ENCODE peak calls at places on chromosome 18, in four cellular contexts. O, V, L and C are unnamed samples.

GRCh38 chr18:79912409-79912991 is 39.0 kb downstream of the SLC66A2 start:
- DNase-seq in O (no peak), V (peak; percentile 13), L (no peak), C (no peak)

GRCh38 chr18:44625367-44625766 is 55.3 kb upstream of the SETBP1 start:
- DNase-seq in O (no peak), V (no peak), L (no peak), C (no peak)

GRCh38 chr18:42030586-42031182 is 75.7 kb downstream of the PIK3C3 start:
- DNase-seq in O (peak; percentile 12), V (peak; percentile 31), L (no peak), C (peak; percentile 56)

GRCh38 chr18:57445488-57446319 is 10.5 kb downstream of the ONECUT2 start:
- DNase-seq in O (no peak), V (no peak), L (no peak), C (no peak)

GRCh38 chr18:47254341-47254939 is 3.0 kb upstream of the SKOR2 start:
- DNase-seq in O (peak; percentile 82), V (peak; percentile 44), L (no peak), C (peak; percentile 88)

GRCh38 chr18:31695989-31696388 is 11.6 kb upstream of the B4GALT6 start:
- DNase-seq in O (no peak), V (no peak), L (no peak), C (no peak)

GRCh38 chr18:13483316-13484270 is 242.8 kb downstream of the FAM210A start:
- DNase-seq in O (no peak), V (no peak), L (no peak), C (no peak)

GRCh38 chr18:68694316-68694715 is 20.6 kb downstream of the TMX3 start:
- DNase-seq in O (no peak), V (no peak), L (no peak), C (no peak)

GRCh38 chr18:45518770-45519169 is 96.5 kb upstream of the SLC14A2 start:
- DNase-seq in O (no peak), V (peak; percentile 4), L (no peak), C (no peak)

GRCh38 chr18:7637269-7637668 is 70.2 kb downstream of the PTPRM start:
- DNase-seq in O (no peak), V (peak; percentile 31), L (no peak), C (no peak)

GRCh38 chr18:2978626-2979025 is 34.3 kb downstream of the LPIN2 start:
- DNase-seq in O (no peak), V (peak; percentile 47), L (no peak), C (no peak)

GRCh38 chr18:39302481-39302880 is 1736.9 kb upstream of the CELF4 start:
- DNase-seq in O (no peak), V (peak; percentile 1), L (no peak), C (no peak)

GRCh38 chr18:44564922-44565321 is 115.8 kb upstream of the SETBP1 start:
- DNase-seq in O (no peak), V (peak; percentile 68), L (no peak), C (no peak)

GRCh38 chr18:9741821-9742541 is 33.9 kb downstream of the RAB31 start:
- DNase-seq in O (peak; percentile 35), V (peak; percentile 33), L (no peak), C (peak; percentile 43)

GRCh38 chr18:50909261-50909660 is 30.3 kb downstream of the ME2 start:
- DNase-seq in O (no peak), V (no peak), L (no peak), C (no peak)

GRCh38 chr18:2846241-2846637 is 567 bp upstream of the EMILIN2 start:
- DNase-seq in O (no peak), V (peak; percentile 35), L (no peak), C (no peak)

GRCh38 chr18:45837283-45838070 is 12.0 kb downstream of the SIGLEC15 start:
- DNase-seq in O (peak; percentile 53), V (peak; percentile 62), L (no peak), C (peak; percentile 72)

GRCh38 chr18:37394610-37394965 is 171.0 kb downstream of the CELF4 start:
- DNase-seq in O (no peak), V (no peak), L (no peak), C (no peak)

GRCh38 chr18:7598167-7599062 is 31.3 kb downstream of the PTPRM start:
- DNase-seq in O (no peak), V (peak; percentile 60), L (no peak), C (no peak)

GRCh38 chr18:63889641-63890040 is 2.1 kb downstream of the SERPINB2 start:
- DNase-seq in O (no peak), V (no peak), L (no peak), C (no peak)

GRCh38 chr18:63892544-63892943 is 5.0 kb downstream of the SERPINB2 start:
- DNase-seq in O (no peak), V (peak; percentile 5), L (no peak), C (no peak)

GRCh38 chr18:63888473-63889190 is 1.1 kb downstream of the SERPINB2 start:
- DNase-seq in O (no peak), V (peak; percentile 29), L (no peak), C (no peak)

GRCh38 chr18:63890226-63890949 is 2.9 kb downstream of the SERPINB2 start:
- DNase-seq in O (no peak), V (no peak), L (no peak), C (no peak)

GRCh38 chr18:63890950-63891304 is 3.4 kb downstream of the SERPINB2 start:
- DNase-seq in O (no peak), V (peak; percentile 21), L (no peak), C (no peak)
- TF ChIP-seq CTCF in O (no peak), V (no peak), L (no peak), C (no peak)

GRCh38 chr18:56128153-56128791 is 510.1 kb downstream of the TXNL1 start:
- DNase-seq in O (no peak), V (no peak), L (no peak), C (no peak)
- TF ChIP-seq CTCF in O (no peak), V (no peak), L (no peak), C (no peak)

GRCh38 chr18:8701546-8702118 is 3.7 kb upstream of the MTCL1 start:
- DNase-seq in O (no peak), V (peak; percentile 88), L (no peak), C (no peak)
- TF ChIP-seq CTCF in O (no peak), V (no peak), L (no peak), C (no peak)

DNA sequence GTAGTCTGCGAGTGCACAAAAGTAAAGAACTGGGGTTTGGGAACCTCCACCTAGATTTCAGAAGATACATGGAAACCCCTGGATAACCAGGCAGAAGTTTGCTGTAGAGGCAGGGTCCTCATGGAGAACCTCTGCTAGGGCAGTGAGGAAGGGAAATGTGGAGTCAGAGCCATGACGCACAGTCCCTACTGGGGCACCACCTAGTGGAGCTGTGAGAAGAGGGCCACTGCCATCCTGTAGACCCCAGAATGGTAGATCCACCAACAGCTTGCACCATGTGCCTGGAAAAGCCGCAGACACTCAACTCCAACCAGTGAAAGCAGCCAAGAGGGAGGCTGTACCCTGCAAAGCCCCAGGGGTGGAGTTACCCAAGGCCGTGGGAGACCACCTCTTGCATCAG is 206.4 kb downstream of the PIEZO2 start:
- DNase-seq in O (no peak), V (no peak), L (no peak), C (no peak)
- TF ChIP-seq CTCF in O (no peak), V (no peak), L (no peak), C (no peak)

GRCh38 chr18:14974576-14974975 is 226.6 kb downstream of the ANKRD30B start:
- DNase-seq in O (no peak), V (no peak), L (no peak), C (no peak)

GRCh38 chr18:14978191-14978590 is 230.2 kb downstream of the ANKRD30B start:
- DNase-seq in O (no peak), V (no peak), L (no peak), C (no peak)

GRCh38 chr18:14975431-14975830 is 227.5 kb downstream of the ANKRD30B start:
- DNase-seq in O (no peak), V (no peak), L (no peak), C (no peak)

GRCh38 chr18:14978962-14979535 is 231.1 kb downstream of the ANKRD30B start:
- DNase-seq in O (no peak), V (no peak), L (no peak), C (peak; percentile 80)

DNA sequence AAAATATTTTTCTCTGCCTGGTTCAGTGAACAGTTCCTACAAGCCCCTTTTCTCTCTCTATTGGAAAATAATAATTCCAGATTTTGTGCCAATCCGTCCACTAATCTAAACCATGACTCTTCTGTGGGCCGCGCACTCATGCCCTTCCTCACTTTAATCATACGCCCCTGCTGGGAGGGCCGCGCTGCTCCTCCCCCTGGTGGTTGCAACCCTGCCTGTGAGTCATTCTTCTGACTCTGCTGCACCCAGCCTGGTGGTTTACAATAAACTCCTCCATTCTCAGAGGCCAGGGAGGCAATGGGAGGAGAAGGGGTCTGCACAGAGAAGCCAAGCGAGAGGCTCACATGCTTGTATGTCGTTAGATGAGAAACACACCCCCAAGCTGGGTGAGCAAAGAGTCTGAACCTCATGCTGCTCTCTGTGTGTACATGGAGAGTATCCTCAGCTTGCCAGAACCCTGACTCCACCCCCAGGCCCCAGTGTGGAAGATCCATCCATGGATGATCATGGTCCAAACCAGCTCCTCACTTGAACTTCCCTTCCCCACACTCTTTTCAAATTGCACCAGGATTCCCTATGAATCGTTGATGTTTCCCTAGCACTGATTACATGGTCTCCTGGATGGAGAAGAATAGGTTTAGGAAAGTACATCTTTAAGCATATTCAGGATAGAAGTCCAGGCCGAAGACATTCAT is 228.9 kb downstream of the ANKRD30B start:
- DNase-seq in O (no peak), V (no peak), L (no peak), C (no peak)
- TF ChIP-seq CTCF in O (no peak), V (peak; percentile 24), L (no peak), C (no peak)

GRCh38 chr18:75200644-75201272 is 8.2 kb downstream of the PTGR3 start:
- DNase-seq in O (no peak), V (no peak), L (no peak), C (no peak)

GRCh38 chr18:75201273-75201898 is 7.6 kb downstream of the PTGR3 start:
- DNase-seq in O (no peak), V (no peak), L (no peak), C (no peak)

GRCh38 chr18:75203456-75204261 is 5.3 kb downstream of the PTGR3 start:
- DNase-seq in O (no peak), V (peak; percentile 46), L (no peak), C (peak; percentile 22)

GRCh38 chr18:75202976-75203375 is 6.0 kb downstream of the PTGR3 start:
- DNase-seq in O (no peak), V (no peak), L (no peak), C (no peak)

GRCh38 chr18:75201936-75202335 is 7.0 kb downstream of the PTGR3 start:
- DNase-seq in O (no peak), V (no peak), L (no peak), C (no peak)
- TF ChIP-seq CTCF in O (no peak), V (no peak), L (no peak), C (no peak)